ENCODE peak calls at places on chromosomes 4 and X, in five cellular contexts. W, Y, Q, A and F are unnamed samples.

GRCh38 chr4:52889354-52889753 is 27.2 kb downstream of the RASL11B start:
- DNase-seq in W (no peak), Y (no peak), Q (no peak), A (no peak), F (no peak)

GRCh38 chr4:26204249-26204825 is 116.5 kb upstream of the RBPJ start:
- DNase-seq in W (no peak), Y (no peak), Q (no peak), A (no peak), F (no peak)

GRCh38 chr4:158996669-158997074 is 106.2 kb upstream of the RAPGEF2 start:
- DNase-seq in W (no peak), Y (no peak), Q (peak), A (no peak), F (no peak)

GRCh38 chrX:103275947-103276567 is 493 bp downstream of the TCEAL5 start:
- DNase-seq in W (no peak), Y (no peak), Q (no peak), A (no peak), F (no peak)

GRCh38 chrX:10112510-10112909 is 44.3 kb upstream of the CLCN4 start:
- DNase-seq in W (no peak), Y (no peak), Q (no peak), A (no peak), F (no peak)

GRCh38 chr4:91426725-91427124 is 877.0 kb upstream of the GRID2 start:
- DNase-seq in W (no peak), Y (no peak), Q (no peak), A (no peak), F (no peak)

GRCh38 chr4:78155616-78156105 is 98.5 kb downstream of the FRAS1 start:
- DNase-seq in W (no peak), Y (no peak), Q (peak), A (no peak), F (no peak)

GRCh38 chr4:40962551-40963185 is 212.9 kb downstream of the NSUN7 start:
- DNase-seq in W (no peak), Y (no peak), Q (no peak), A (no peak), F (no peak)

GRCh38 chrX:68829594-68830485 is 1.0 kb downstream of the EFNB1 start:
- DNase-seq in W (no peak), Y (no peak), Q (peak), A (peak), F (no peak)

GRCh38 chr4:152962160-152962559 is 26.0 kb downstream of the FHDC1 start:
- DNase-seq in W (no peak), Y (no peak), Q (no peak), A (no peak), F (no peak)

GRCh38 chrX:6012357-6012756 is 216.3 kb downstream of the NLGN4X start:
- DNase-seq in W (no peak), Y (no peak), Q (no peak), A (no peak), F (no peak)

GRCh38 chr4:168475745-168476144 is 4.5 kb downstream of the DDX60L start:
- DNase-seq in W (no peak), Y (peak), Q (peak), A (no peak), F (no peak)

GRCh38 chr4:127291316-127291715 is 341.4 kb upstream of the INTU start:
- DNase-seq in W (no peak), Y (no peak), Q (peak), A (no peak), F (no peak)

GRCh38 chr4:182932651-182933050 is 15.5 kb upstream of the DCTD start:
- DNase-seq in W (no peak), Y (no peak), Q (no peak), A (no peak), F (no peak)

GRCh38 chr4:156756118-156756517 is 215.5 kb downstream of the PDGFC start:
- DNase-seq in W (no peak), Y (no peak), Q (peak), A (no peak), F (no peak)

GRCh38 chrX:11351375-11352295 is 58.4 kb downstream of the AMELX start:
- DNase-seq in W (no peak), Y (no peak), Q (peak), A (peak), F (no peak)

GRCh38 chr4:147927377-147928137 is 195.7 kb downstream of the ARHGAP10 start:
- DNase-seq in W (peak), Y (no peak), Q (no peak), A (peak), F (no peak)

GRCh38 chrX:70088791-70089190 is 26.5 kb downstream of the OTUD6A start:
- DNase-seq in W (no peak), Y (no peak), Q (no peak), A (no peak), F (no peak)

GRCh38 chr4:1399508-1400190 is 6.6 kb downstream of the NKX1-1 start:
- DNase-seq in W (no peak), Y (no peak), Q (no peak), A (no peak), F (peak)

GRCh38 chr4:139918994-139919393 is 235.0 kb downstream of the MAML3 start:
- DNase-seq in W (no peak), Y (no peak), Q (no peak), A (no peak), F (no peak)

GRCh38 chrX:10619311-10620015 is 922 bp downstream of the MID1 start:
- DNase-seq in W (no peak), Y (no peak), Q (peak), A (no peak), F (no peak)

GRCh38 chr4:154714339-154715040 is 29.3 kb upstream of the LRAT start:
- DNase-seq in W (no peak), Y (no peak), Q (peak), A (no peak), F (no peak)

GRCh38 chr4:78560296-78560963 is 8.9 kb downstream of the ANXA3 start:
- DNase-seq in W (no peak), Y (no peak), Q (peak), A (no peak), F (no peak)

GRCh38 chr4:184911310-184911709 is 85.5 kb upstream of the ACSL1 start:
- DNase-seq in W (no peak), Y (no peak), Q (peak), A (no peak), F (no peak)

GRCh38 chrX:53080628-53081580 is 1.3 kb upstream of the TSPYL2 start:
- DNase-seq in W (no peak), Y (no peak), Q (peak), A (no peak), F (no peak)

GRCh38 chr4:102867278-102868152 is 1.3 kb upstream of the CISD2 start:
- DNase-seq in W (no peak), Y (peak), Q (no peak), A (no peak), F (no peak)

GRCh38 chr4:140637836-140638235 is 69.1 kb upstream of the UCP1 start:
- DNase-seq in W (no peak), Y (peak), Q (peak), A (no peak), F (no peak)

GRCh38 chrX:154750301-154751120 is at the start of gene GAB3:
- DNase-seq in W (no peak), Y (peak), Q (no peak), A (peak), F (no peak)

GRCh38 chr4:74534121-74534520 is 89.2 kb downstream of the AREG start:
- DNase-seq in W (no peak), Y (no peak), Q (no peak), A (no peak), F (no peak)

GRCh38 chr4:140426610-140427103 is 791 bp downstream of the CLGN start:
- DNase-seq in W (no peak), Y (peak), Q (no peak), A (peak), F (no peak)

GRCh38 chr4:85534120-85534519 is 59.2 kb downstream of the ARHGAP24 start:
- DNase-seq in W (no peak), Y (no peak), Q (no peak), A (no peak), F (no peak)

GRCh38 chrX:964831-965416 is 247.5 kb downstream of the CRLF2 start:
- DNase-seq in W (no peak), Y (no peak), Q (no peak), A (no peak), F (no peak)

GRCh38 chrX:151737494-151737893 is 2.9 kb downstream of the CNGA2 start:
- DNase-seq in W (no peak), Y (no peak), Q (no peak), A (no peak), F (no peak)

GRCh38 chr4:4673070-4673469 is 131.2 kb upstream of the STX18 start:
- DNase-seq in W (no peak), Y (peak), Q (peak), A (no peak), F (no peak)

GRCh38 chrX:45422216-45422925 is 221.7 kb upstream of the DIPK2B start:
- DNase-seq in W (no peak), Y (no peak), Q (peak), A (no peak), F (no peak)

GRCh38 chr4:972651-973424 is 531 bp downstream of the DGKQ start:
- DNase-seq in W (no peak), Y (peak), Q (no peak), A (peak), F (no peak)

GRCh38 chr4:47494124-47494430 is 9.0 kb downstream of the ATP10D start:
- DNase-seq in W (no peak), Y (no peak), Q (no peak), A (no peak), F (no peak)

GRCh38 chr4:55545681-55546632 is 752 bp downstream of the CLOCK start:
- DNase-seq in W (peak), Y (peak), Q (peak), A (peak), F (peak)

GRCh38 chr4:141117935-141118334 is 15.3 kb downstream of the RNF150 start:
- DNase-seq in W (no peak), Y (no peak), Q (no peak), A (no peak), F (no peak)

DNA sequence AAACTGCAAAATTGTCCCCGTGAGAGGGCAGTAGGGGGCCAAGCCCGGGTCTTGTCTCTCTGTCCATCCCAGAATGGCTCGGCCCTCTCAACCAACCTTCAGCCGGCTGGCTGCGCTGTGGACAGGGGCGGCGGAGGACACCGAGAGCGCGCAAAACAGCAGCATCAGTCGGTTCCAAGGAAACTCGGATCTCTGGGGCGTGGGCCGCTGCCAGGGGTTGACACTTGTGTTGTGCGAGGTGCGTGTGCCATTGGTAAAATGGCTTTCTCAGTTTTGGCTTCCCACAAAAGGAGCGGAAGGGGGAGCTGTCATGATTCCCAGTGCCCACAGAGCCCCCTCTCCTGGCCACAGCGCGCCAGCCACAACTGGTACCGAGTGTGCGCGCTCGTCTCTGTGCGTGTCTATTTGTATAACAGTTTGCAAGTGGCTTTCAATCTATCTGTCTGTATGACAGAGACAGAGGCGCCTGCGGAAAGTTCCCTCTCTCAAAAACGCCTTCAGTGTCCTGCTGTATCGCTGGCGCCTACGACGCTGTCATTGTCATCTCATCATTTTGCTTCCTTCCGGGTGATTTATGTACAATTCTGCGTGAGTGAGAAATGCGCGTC is 1.9 kb downstream of the DKK2 start:
- DNase-seq in W (no peak), Y (no peak), Q (peak), A (no peak), F (no peak)
- TF ChIP-seq CTCF in W (peak), Y (no peak), Q (peak), A (peak), F (no peak)

DNA sequence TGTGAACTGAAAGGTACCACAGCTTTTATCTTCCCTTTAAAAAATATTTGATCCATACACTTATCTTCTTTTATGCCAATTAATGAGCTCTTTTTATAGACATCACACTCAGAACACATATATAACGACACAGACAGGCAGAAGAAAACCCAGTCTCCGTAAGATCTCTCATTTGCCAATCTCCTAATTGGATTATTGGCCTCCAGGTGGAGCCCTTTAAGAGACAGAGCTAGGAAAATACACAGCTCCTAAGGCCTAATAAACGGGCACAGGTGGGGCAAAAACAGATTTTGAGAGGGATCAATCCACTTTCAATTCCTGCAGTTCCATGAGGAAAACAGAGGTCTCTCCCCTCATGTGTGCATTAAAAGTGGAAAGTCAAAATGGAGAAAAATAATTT is 1495.4 kb downstream of the RPA4 start:
- DNase-seq in W (no peak), Y (no peak), Q (no peak), A (no peak), F (no peak)
- H3K4me3 ChIP-seq in W (no peak), Y (no peak), Q (no peak), A (no peak), F (no peak)

DNA sequence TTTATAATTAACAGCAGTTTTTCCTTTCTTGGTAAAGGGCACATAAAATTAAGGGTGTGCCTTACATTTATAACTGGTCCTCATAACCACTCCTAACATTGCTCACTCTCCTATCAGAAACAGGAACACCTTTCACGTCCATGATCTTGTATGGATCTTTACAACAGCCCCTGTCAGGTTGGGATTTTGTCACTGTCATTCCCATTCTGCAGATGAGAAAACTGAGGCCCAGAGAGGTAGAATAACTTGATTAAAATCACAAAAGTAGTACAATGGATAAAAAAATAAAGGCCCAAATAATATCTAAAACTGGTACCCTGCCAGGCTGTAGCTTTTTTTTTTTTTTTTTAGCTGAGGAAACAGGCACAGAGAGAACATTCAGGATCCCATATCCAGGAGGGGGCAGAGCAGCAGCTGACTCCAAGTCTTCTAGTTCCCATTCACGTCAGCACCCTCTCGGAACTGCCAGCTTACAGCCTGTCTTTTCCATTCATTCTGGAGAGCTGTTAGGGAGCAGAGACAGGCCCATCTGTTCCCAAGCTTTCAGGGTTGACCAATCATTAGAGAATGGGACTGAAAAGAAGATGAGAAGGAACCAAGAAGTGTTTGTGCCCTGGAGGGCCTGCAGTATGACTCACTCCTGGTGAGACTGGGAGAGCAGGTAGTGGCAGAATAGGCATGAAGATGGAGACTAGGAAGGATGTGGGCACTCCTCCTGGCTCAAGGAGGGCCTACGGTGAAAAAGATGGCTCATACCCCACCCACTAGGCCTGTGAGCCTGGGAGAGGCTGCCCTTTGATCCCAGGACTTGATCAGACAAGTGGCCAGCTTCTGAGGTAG is 7.3 kb downstream of the SUV39H1 start:
- DNase-seq in W (no peak), Y (no peak), Q (peak), A (no peak), F (peak)
- TF ChIP-seq CTCF in W (no peak), Y (no peak), Q (no peak), A (no peak), F (no peak)

GRCh38 chr4:15811703-15812325 is 33.7 kb downstream of the CD38 start:
- DNase-seq in W (no peak), Y (no peak), Q (no peak), A (no peak), F (no peak)

GRCh38 chr4:15809473-15809872 is 31.3 kb downstream of the CD38 start:
- DNase-seq in W (no peak), Y (no peak), Q (no peak), A (no peak), F (no peak)

GRCh38 chr4:15805583-15806517 is 27.7 kb downstream of the CD38 start:
- DNase-seq in W (no peak), Y (no peak), Q (peak), A (no peak), F (no peak)

DNA sequence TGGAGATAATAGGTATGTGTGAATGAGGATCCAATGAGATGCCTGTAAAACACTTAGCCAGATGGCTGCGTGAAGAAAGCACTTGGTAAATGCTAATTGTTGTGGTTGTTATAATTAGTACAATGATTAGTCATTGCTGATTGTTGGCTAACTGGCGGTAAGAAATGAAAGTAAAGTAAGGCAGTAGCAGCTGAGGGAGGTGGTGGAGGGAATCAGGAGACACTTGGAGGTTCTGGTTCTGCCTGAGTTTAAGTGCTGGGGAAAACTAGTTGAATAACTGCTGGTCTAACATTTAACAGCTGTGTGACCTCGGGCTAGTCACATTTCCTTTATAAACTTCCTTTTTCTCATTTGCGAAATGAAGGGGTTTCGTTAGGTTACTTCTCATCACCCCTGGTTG is 30.9 kb downstream of the CD38 start:
- DNase-seq in W (no peak), Y (no peak), Q (no peak), A (no peak), F (no peak)
- H3K4me3 ChIP-seq in W (peak), Y (no peak), Q (no peak), A (no peak), F (no peak)